ENCODE peak calls at places on chromosomes 7 and 10, in five cellular contexts. A, V, F, E and S are unnamed samples.

GRCh38 chr10:86227501-86228258 is 138.9 kb downstream of the GRID1 start:
- DNase-seq in A (no peak), V (no peak), F (no peak), E (no peak), S (no peak)

GRCh38 chr7:111255576-111255975 is 164.6 kb downstream of the LRRN3 start:
- DNase-seq in A (no peak), V (no peak), F (no peak), E (no peak), S (no peak)

GRCh38 chr7:116601426-116601825 is 70.6 kb upstream of the MET start:
- DNase-seq in A (peak), V (no peak), F (no peak), E (no peak), S (no peak)

GRCh38 chr7:144403649-144404061 is at the start of gene NOBOX:
- DNase-seq in A (no peak), V (no peak), F (no peak), E (no peak), S (no peak)

GRCh38 chr7:142334236-142334635 is 76.4 kb upstream of the PRSS58 start:
- DNase-seq in A (no peak), V (no peak), F (no peak), E (no peak), S (no peak)

GRCh38 chr10:58385784-58386112 is 538 bp downstream of the TFAM start:
- DNase-seq in A (peak), V (peak), F (peak), E (peak), S (peak)

GRCh38 chr7:45400680-45401079 is 173.5 kb upstream of the ADCY1 start:
- DNase-seq in A (no peak), V (no peak), F (no peak), E (no peak), S (peak)

GRCh38 chr7:106538638-106539037 is 122.3 kb downstream of the CCDC71L start:
- DNase-seq in A (no peak), V (no peak), F (peak), E (no peak), S (no peak)